ENCODE peak calls at places on chromosome 6, in four cellular contexts. D is activated T-helper 1 cell treated with anti-CD3 and anti-CD28 coated beads, Interleukin-2, amount 50 U/mL, for 16 hours; L is ovary; W is NCI-H774. T is an unnamed sample.

GRCh38 chr6:109526905-109527628 is 44.0 kb upstream of the ZBTB24 start:
- DNase-seq in D (peak), L (no peak), W (peak), T (no peak)

GRCh38 chr6:38725414-38726183 is 10.5 kb downstream of the DNAH8 start:
- DNase-seq in D (no peak), L (no peak), W (no peak), T (no peak)

GRCh38 chr6:28208180-28208659 is 16.9 kb upstream of the ZSCAN9 start:
- DNase-seq in W (no peak), L (no peak), D (no peak), T (no peak)

GRCh38 chr6:166971271-166971670 is 14.9 kb upstream of the RNASET2 start:
- DNase-seq in W (no peak), L (no peak), D (no peak), T (no peak)

GRCh38 chr6:44284119-44284518 is 13.9 kb downstream of the TMEM151B start:
- DNase-seq in D (no peak), L (no peak), W (no peak), T (no peak)

GRCh38 chr6:4460595-4461475 is 315.4 kb upstream of the CDYL start:
- DNase-seq in L (peak), D (no peak), W (no peak), T (no peak)

GRCh38 chr6:30761791-30762429 is 17.6 kb upstream of the IER3 start:
- DNase-seq in W (no peak), L (no peak), D (no peak), T (no peak)

GRCh38 chr6:8277769-8278168 is 157.6 kb downstream of the SLC35B3 start:
- DNase-seq in W (no peak), L (no peak), D (no peak), T (no peak)

GRCh38 chr6:113995632-113996031 is 24.7 kb upstream of the HDAC2 start:
- DNase-seq in L (no peak), W (peak), D (no peak), T (no peak)

GRCh38 chr6:112245511-112246203 is 8.7 kb downstream of the LAMA4 start:
- DNase-seq in D (no peak), W (no peak), L (no peak), T (no peak)

GRCh38 chr6:149065658-149066556 is 251.6 kb upstream of the TAB2 start:
- DNase-seq in W (no peak), L (no peak), D (no peak), T (no peak)

GRCh38 chr6:73323323-73323722 is 30.8 kb downstream of the DPPA5 start:
- DNase-seq in L (no peak), D (no peak), W (no peak), T (no peak)

GRCh38 chr6:121522771-121523386 is 87.4 kb downstream of the GJA1 start:
- DNase-seq in D (no peak), L (no peak), W (no peak), T (no peak)

GRCh38 chr6:140366991-140367390 is 992.5 kb upstream of the CITED2 start:
- DNase-seq in W (no peak), L (no peak), D (no peak), T (no peak)

GRCh38 chr6:30883743-30884520 is at the start of gene DDR1:
- DNase-seq in L (peak), D (peak), W (peak), T (no peak)

GRCh38 chr6:46014511-46015118 is 1.0 kb downstream of the CLIC5 start:
- DNase-seq in W (peak), D (no peak), L (no peak), T (no peak)

GRCh38 chr6:133595076-133595868 is 293.6 kb upstream of the TCF21 start:
- DNase-seq in L (no peak), W (peak), D (no peak), T (no peak)

GRCh38 chr6:32967151-32968091 is 973 bp upstream of the BRD2 start:
- DNase-seq in W (peak), L (no peak), D (no peak), T (no peak)

GRCh38 chr6:1606533-1607235 is 3.0 kb upstream of the FOXC1 start:
- DNase-seq in D (no peak), W (no peak), L (no peak), T (no peak)

GRCh38 chr6:43772571-43773049 is 2.6 kb downstream of the VEGFA start:
- DNase-seq in L (no peak), D (no peak), W (no peak), T (no peak)

GRCh38 chr6:64932486-64932885 is 774.5 kb downstream of the EYS start:
- DNase-seq in D (no peak), W (no peak), L (no peak), T (no peak)

GRCh38 chr6:53287336-53288225 is 61.2 kb downstream of the ELOVL5 start:
- DNase-seq in D (no peak), W (no peak), L (no peak), T (no peak)

GRCh38 chr6:26420607-26421235 is 18.6 kb downstream of the BTN3A1 start:
- DNase-seq in W (no peak), D (no peak), L (peak), T (no peak)

GRCh38 chr6:20034408-20034769 is 177.9 kb downstream of the MBOAT1 start:
- DNase-seq in W (no peak), L (no peak), D (no peak), T (no peak)

GRCh38 chr6:47464052-47464451 is 13.5 kb upstream of the CD2AP start:
- DNase-seq in L (no peak), W (peak), D (no peak), T (no peak)

GRCh38 chr6:42452171-42453026 is 673 bp upstream of the TRERF1 start:
- DNase-seq in W (peak), D (peak), L (peak), T (no peak)

GRCh38 chr6:6729971-6730370 is 141.5 kb downstream of the LY86 start:
- DNase-seq in L (no peak), W (no peak), D (no peak), T (no peak)

GRCh38 chr6:56842602-56843475 is 112.1 kb upstream of the BEND6 start:
- DNase-seq in L (peak), W (no peak), D (no peak), T (no peak)

GRCh38 chr6:27839303-27840081 is 72.7 kb downstream of the OR2B2 start:
- DNase-seq in D (no peak), L (peak), W (peak), T (no peak)

GRCh38 chr6:91506509-91506908 is 919.6 kb upstream of the MAP3K7 start:
- DNase-seq in L (no peak), D (no peak), W (no peak), T (no peak)

GRCh38 chr6:83442752-83443151 is 11.9 kb upstream of the ME1 start:
- DNase-seq in D (no peak), W (no peak), L (no peak), T (no peak)

GRCh38 chr6:111263837-111264236 is 176.5 kb downstream of the SLC16A10 start:
- DNase-seq in D (no peak), W (no peak), L (no peak), T (no peak)

GRCh38 chr6:73290435-73290834 is 27.4 kb upstream of the KHDC1 start:
- DNase-seq in W (no peak), L (no peak), D (no peak), T (no peak)